ENCODE peak calls at places on chromosomes 1 and 21, in four cellular contexts. J is mesendoderm, D is H1, O is IMR-90. L is an unnamed sample.
A peak's percentile ranks its signal among the peaks of the same experiment; 100 is the strongest.

GRCh38 chr21:28419110-28419509 is 573.6 kb downstream of the LTN1 start:
- DNase-seq in J (no peak), D (no peak), O (peak; percentile 90), L (no peak)

GRCh38 chr1:43436371-43436770 is 17.4 kb downstream of the HYI start:
- DNase-seq in J (no peak), D (no peak), O (no peak), L (no peak)

GRCh38 chr1:180560868-180561600 is 2.3 kb downstream of the OVAAL start:
- DNase-seq in J (no peak), D (no peak), O (peak; percentile 72), L (no peak)

GRCh38 chr1:192057766-192058165 is 100.5 kb upstream of the RGS18 start:
- DNase-seq in J (no peak), D (no peak), O (no peak), L (no peak)

GRCh38 chr1:155323729-155324040 is 3.0 kb downstream of the RUSC1 start:
- DNase-seq in J (peak; percentile 92), D (peak; percentile 93), O (peak; percentile 86), L (peak; percentile 89)

GRCh38 chr1:92909321-92909720 is 51.9 kb downstream of the DIPK1A start:
- DNase-seq in J (no peak), D (no peak), O (peak; percentile 95), L (no peak)

GRCh38 chr1:147567594-147568381 is 26.5 kb downstream of the BCL9 start:
- DNase-seq in J (peak; percentile 74), D (peak; percentile 49), O (no peak), L (peak; percentile 49)

GRCh38 chr1:67980028-67980427 is 70.4 kb downstream of the DIRAS3 start:
- DNase-seq in J (no peak), D (no peak), O (no peak), L (no peak)

GRCh38 chr21:26846036-26846931 is 1.1 kb upstream of the ADAMTS1 start:
- DNase-seq in J (peak; percentile 88), D (peak; percentile 76), O (peak; percentile 82), L (peak; percentile 81)

GRCh38 chr1:190474587-190475305 is 2.9 kb downstream of the BRINP3 start:
- DNase-seq in J (peak; percentile 49), D (no peak), O (peak; percentile 3), L (peak; percentile 51)

GRCh38 chr1:43388021-43388575 is 1.5 kb downstream of the MED8 start:
- DNase-seq in J (no peak), D (no peak), O (peak; percentile 35), L (no peak)

GRCh38 chr21:45999581-46000181 is 18.1 kb downstream of the COL6A1 start:
- DNase-seq in J (no peak), D (no peak), O (no peak), L (peak; percentile 17)

GRCh38 chr21:38751379-38752050 is 54.2 kb upstream of the ETS2 start:
- DNase-seq in J (no peak), D (no peak), O (no peak), L (no peak)

GRCh38 chr1:52237430-52237829 is 95.5 kb downstream of the ZFYVE9 start:
- DNase-seq in J (no peak), D (no peak), O (peak; percentile 86), L (no peak)

GRCh38 chr1:161502181-161502580 is 3.1 kb upstream of the FCGR2A start:
- DNase-seq in J (no peak), D (no peak), O (no peak), L (no peak)

DNA sequence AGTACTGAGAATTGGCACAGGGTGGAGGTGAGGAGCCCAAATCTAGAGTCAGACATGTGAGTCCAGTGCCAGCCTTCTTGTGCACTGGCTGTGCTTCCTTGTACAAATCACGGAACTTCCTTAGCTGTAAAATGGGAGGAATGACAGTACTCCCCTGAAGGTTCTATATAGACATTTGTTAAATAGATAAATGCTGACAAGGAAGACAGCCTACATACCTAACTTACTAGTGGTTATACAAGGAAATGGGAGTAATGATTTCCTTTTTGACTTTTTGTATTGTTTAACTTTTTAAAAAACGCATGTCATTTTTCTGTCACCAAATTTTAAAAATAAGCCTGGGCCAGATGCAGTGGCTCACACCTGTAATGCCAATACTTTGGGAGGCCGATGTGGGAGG is 50.2 kb downstream of the WARS2 start:
- DNase-seq in J (no peak), D (no peak), O (no peak), L (no peak)
- H3K56ac ChIP-seq in J (no peak overlapping the region), D (no peak overlapping the region), O (no peak overlapping the region), L (no peak overlapping the region)

GRCh38 chr1:3442901-3443300 is 11.6 kb upstream of the ARHGEF16 start:
- DNase-seq in J (no peak), D (no peak), O (no peak), L (no peak)

GRCh38 chr1:3441880-3442279 is 12.6 kb upstream of the ARHGEF16 start:
- DNase-seq in J (no peak), D (no peak), O (no peak), L (no peak)

GRCh38 chr1:3441449-3441848 is 13.0 kb upstream of the ARHGEF16 start:
- DNase-seq in J (no peak), D (no peak), O (no peak), L (no peak)

GRCh38 chr1:3440711-3441389 is 13.6 kb upstream of the ARHGEF16 start:
- DNase-seq in J (no peak), D (no peak), O (no peak), L (no peak)

GRCh38 chr1:3442331-3442730 is 12.1 kb upstream of the ARHGEF16 start:
- DNase-seq in J (no peak), D (no peak), O (no peak), L (no peak)
- H3K56ac ChIP-seq in J (no peak overlapping the region), D (no peak overlapping the region), O (no peak overlapping the region), L (no peak overlapping the region)

GRCh38 chr1:59108481-59109317 is 188.2 kb upstream of the FGGY start:
- DNase-seq in J (no peak), D (no peak), O (no peak), L (no peak)
- H3K56ac ChIP-seq in J (no peak overlapping the region), D (no peak overlapping the region), O (no peak overlapping the region), L (no peak overlapping the region)

GRCh38 chr1:54120698-54121481 is 31.9 kb downstream of the CDCP2 start:
- DNase-seq in J (peak; percentile 23), D (peak; percentile 63), O (no peak), L (no peak)
- H3K56ac ChIP-seq in J (peak overlapping the region; percentile 82), D (no peak overlapping the region), O (no peak overlapping the region), L (no peak overlapping the region)

DNA sequence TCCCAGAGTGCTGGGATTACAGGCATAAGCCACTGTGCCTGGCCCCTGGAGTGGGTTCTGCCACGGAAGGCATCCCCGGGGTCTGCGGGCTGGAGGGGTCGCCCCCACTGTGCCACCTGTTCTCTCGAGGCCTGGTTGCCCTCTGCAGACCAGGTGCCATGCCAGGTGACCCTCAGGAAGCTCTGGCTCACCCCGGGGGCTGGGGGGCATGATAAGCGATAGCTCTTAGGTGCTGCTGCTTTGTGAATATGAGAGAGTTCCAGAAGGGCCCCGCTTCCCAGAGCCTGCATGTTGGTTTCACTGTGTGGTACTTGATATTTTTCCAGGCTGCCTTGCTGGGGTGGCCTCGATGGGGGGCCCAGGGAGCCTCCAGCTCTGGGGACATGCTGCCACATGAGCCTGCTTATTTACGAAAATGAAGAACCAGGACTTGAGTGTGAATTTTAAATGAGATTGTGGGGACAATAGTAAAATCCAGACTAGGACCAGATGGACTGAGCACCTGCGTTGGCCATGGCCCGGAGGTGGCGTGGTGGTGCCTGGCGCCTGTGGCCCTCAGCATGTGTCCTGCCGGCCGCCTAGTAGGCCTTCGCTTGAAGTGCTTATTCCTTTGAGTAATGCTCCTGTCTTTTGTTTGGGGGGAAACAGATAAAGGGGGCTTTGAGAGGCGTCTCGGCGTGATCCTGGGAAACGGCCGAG is 7.3 kb downstream of the SKI start:
- DNase-seq in J (no peak), D (no peak), O (no peak), L (peak; percentile 20)
- H3K56ac ChIP-seq in J (no peak overlapping the region), D (no peak overlapping the region), O (no peak overlapping the region), L (no peak overlapping the region)

DNA sequence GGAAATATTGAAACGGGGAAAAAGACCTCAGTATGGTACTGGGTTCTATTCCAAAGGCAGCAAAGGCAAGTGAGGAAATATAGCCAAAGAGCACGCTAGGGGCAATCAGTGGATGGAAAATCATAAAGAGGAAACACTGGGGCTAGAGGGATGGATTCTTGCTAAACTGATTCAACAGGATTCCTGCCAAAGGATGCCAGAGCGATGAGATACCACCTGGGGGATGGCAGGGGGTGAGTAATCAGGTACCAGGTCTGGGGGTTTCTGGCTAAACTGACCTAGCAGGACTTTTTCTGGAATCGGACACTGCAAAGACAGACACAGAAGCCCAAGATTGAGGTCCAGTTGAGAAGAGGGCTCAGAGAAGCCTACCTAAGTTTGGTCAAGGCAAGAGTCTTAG is 6.7 kb downstream of the CHI3L2 start:
- DNase-seq in J (no peak), D (no peak), O (peak; percentile 35), L (no peak)
- H3K56ac ChIP-seq in J (no peak overlapping the region), D (no peak overlapping the region), O (no peak overlapping the region), L (no peak overlapping the region)

GRCh38 chr1:238027366-238027765 is 136.6 kb upstream of the ZP4 start:
- DNase-seq in J (peak; percentile 3), D (no peak), O (no peak), L (no peak)
- H3K56ac ChIP-seq in J (no peak overlapping the region), D (no peak overlapping the region), O (no peak overlapping the region), L (no peak overlapping the region)

GRCh38 chr1:150288382-150288781 is 5.3 kb upstream of the MRPS21 start:
- DNase-seq in J (no peak), D (no peak), O (no peak), L (no peak)
- H3K56ac ChIP-seq in J (no peak overlapping the region), D (no peak overlapping the region), O (no peak overlapping the region), L (no peak overlapping the region)

GRCh38 chr1:183264132-183264531 is 78.1 kb downstream of the LAMC2 start:
- DNase-seq in J (no peak), D (no peak), O (no peak), L (no peak)
- H3K56ac ChIP-seq in J (no peak overlapping the region), D (no peak overlapping the region), O (no peak overlapping the region), L (no peak overlapping the region)

L was measured in H9.